ENCODE peak calls at places on chromosome 1, in seven cellular contexts. L, Z, E, P, C, T and Q are unnamed samples.

GRCh38 chr1:205947024-205947423 is 3.8 kb upstream of the SLC26A9 start:
- DNase-seq in Z (no peak), L (no peak), C (no peak), T (no peak), E (no peak), P (no peak), Q (no peak)

GRCh38 chr1:231918239-231919015 is 291.8 kb downstream of the DISC1 start:
- DNase-seq in P (no peak), E (no peak), L (no peak), Z (no peak), T (no peak), C (peak; percentile 77), Q (no peak)

GRCh38 chr1:145991799-145992412 is 4.5 kb downstream of the TXNIP start:
- DNase-seq in T (no peak), C (no peak), L (no peak), Z (no peak), E (no peak), P (no peak), Q (no peak)

GRCh38 chr1:214920337-214920736 is 162.2 kb upstream of the KCNK2 start:
- DNase-seq in C (no peak), T (no peak), L (no peak), P (no peak), Z (no peak), E (no peak), Q (no peak)

GRCh38 chr1:240719953-240720700 is 108.2 kb upstream of the GREM2 start:
- DNase-seq in E (no peak), C (no peak), P (no peak), Z (no peak), T (no peak), L (no peak), Q (no peak)

GRCh38 chr1:14567056-14567455 is 31.4 kb upstream of the KAZN start:
- DNase-seq in E (no peak), Z (no peak), L (no peak), C (no peak), T (no peak), P (no peak), Q (no peak)

GRCh38 chr1:111516008-111516535 is 12.6 kb upstream of the ADORA3 start:
- DNase-seq in E (peak; percentile 75), T (peak; percentile 36), L (peak; percentile 58), C (peak; percentile 80), Z (no peak), P (no peak), Q (peak; percentile 68)

GRCh38 chr1:61058477-61059245 is 23.7 kb upstream of the NFIA start:
- DNase-seq in E (no peak), Z (no peak), P (no peak), C (no peak), T (no peak), L (no peak), Q (no peak)

GRCh38 chr1:52627028-52627427 is 5.9 kb upstream of the SHISAL2A start:
- DNase-seq in T (no peak), C (no peak), Z (no peak), L (no peak), E (no peak), P (no peak), Q (no peak)

GRCh38 chr1:35642472-35642955 is 1.2 kb upstream of the PSMB2 start:
- DNase-seq in T (no peak), L (no peak), P (peak; percentile 22), E (no peak), Z (no peak), C (no peak), Q (peak; percentile 38)